ENCODE peak calls at places on chromosome 1, in five cellular contexts. B, U, K, Q and G are unnamed samples. For H3K4me1, the result is how much of the 10 kb centered on the place peaks cover.

GRCh38 chr1:31855038-31855845 is 39.4 kb upstream of the SPOCD1 start:
- DNase-seq in U (no peak), B (no peak), K (peak), Q (no peak), G (no peak)

GRCh38 chr1:53294557-53294956 is 33.3 kb downstream of the LRP8 start:
- DNase-seq in K (no peak), Q (no peak), B (no peak), U (no peak), G (no peak)

GRCh38 chr1:175162955-175163354 is 29.6 kb downstream of the KIAA0040 start:
- DNase-seq in K (no peak), B (no peak), Q (no peak), U (peak), G (no peak)

GRCh38 chr1:16245476-16246196 is 8.7 kb upstream of the CPLANE2 start:
- DNase-seq in B (no peak), U (no peak), K (no peak), Q (no peak), G (no peak)

GRCh38 chr1:118461154-118461553 is 276.1 kb upstream of the SPAG17 start:
- DNase-seq in U (no peak), B (no peak), K (no peak), Q (no peak), G (no peak)

GRCh38 chr1:238329671-238330070 is 438.9 kb upstream of the ZP4 start:
- DNase-seq in B (no peak), K (no peak), U (no peak), Q (no peak), G (no peak)

GRCh38 chr1:27332536-27333281 is 9.1 kb upstream of the SYTL1 start:
- DNase-seq in K (peak), B (peak), U (peak), Q (no peak), G (peak)

GRCh38 chr1:171702598-171702997 is 39.3 kb downstream of the VAMP4 start:
- DNase-seq in B (no peak), K (no peak), U (no peak), Q (no peak), G (no peak)

GRCh38 chr1:109609881-109610280 is 9.5 kb downstream of the GNAT2 start:
- DNase-seq in Q (no peak), B (no peak), K (no peak), U (no peak), G (no peak)

GRCh38 chr1:30492451-30492850 is 230.9 kb downstream of the MATN1 start:
- DNase-seq in K (no peak), U (no peak), Q (no peak), B (no peak), G (no peak)

GRCh38 chr1:97903626-97904025 is 17.2 kb downstream of the DPYD start:
- DNase-seq in K (no peak), B (no peak), Q (no peak), U (peak), G (no peak)

GRCh38 chr1:4603317-4604110 is 50.9 kb upstream of the AJAP1 start:
- DNase-seq in U (no peak), Q (peak), B (no peak), K (peak), G (no peak)

GRCh38 chr1:152049291-152050073 is 12.7 kb upstream of the S100A11 start:
- DNase-seq in U (no peak), B (no peak), K (no peak), Q (no peak), G (no peak)

GRCh38 chr1:91731815-91732214 is 154.1 kb downstream of the TGFBR3 start:
- DNase-seq in U (peak), K (no peak), B (no peak), Q (no peak), G (no peak)

GRCh38 chr1:232553050-232553754 is 76.7 kb downstream of the SIPA1L2 start:
- DNase-seq in B (peak), K (peak), Q (no peak), U (peak), G (peak)

GRCh38 chr1:30137001-30137400 is 586.4 kb downstream of the MATN1 start:
- DNase-seq in Q (no peak), B (no peak), K (no peak), U (no peak), G (no peak)

GRCh38 chr1:194829492-194829891 is 1643.1 kb upstream of the B3GALT2 start:
- DNase-seq in U (no peak), Q (no peak), K (no peak), B (no peak), G (no peak)

GRCh38 chr1:225889743-225890142 is 797 bp upstream of the LEFTY1 start:
- DNase-seq in K (no peak), B (no peak), Q (no peak), U (no peak), G (no peak)

GRCh38 chr1:975896-976683 is 5.8 kb downstream of the PERM1 start:
- DNase-seq in Q (peak), U (no peak), B (peak), K (no peak), G (peak)

GRCh38 chr1:153629343-153629665 is 1.1 kb downstream of the S100A1 start:
- DNase-seq in K (no peak), Q (no peak), B (no peak), U (no peak), G (no peak)

GRCh38 chr1:171783816-171784530 is 2.5 kb downstream of the METTL13 start:
- DNase-seq in U (no peak), B (no peak), Q (no peak), K (no peak), G (no peak)

GRCh38 chr1:151953409-151954094 is 40.1 kb downstream of the S100A10 start:
- DNase-seq in Q (no peak), B (peak), K (no peak), U (no peak), G (no peak)

GRCh38 chr1:52867060-52867845 is 24.7 kb downstream of the ZYG11A start:
- DNase-seq in B (no peak), K (no peak), U (no peak), Q (no peak), G (no peak)

GRCh38 chr1:161905269-161905884 is 118.3 kb downstream of the OLFML2B start:
- DNase-seq in Q (no peak), U (peak), B (peak), K (no peak), G (peak)

GRCh38 chr1:185813401-185813979 is 79.3 kb downstream of the HMCN1 start:
- DNase-seq in Q (no peak), B (peak), K (no peak), U (peak), G (no peak)

GRCh38 chr1:183567584-183567983 is 22.7 kb downstream of the NCF2 start:
- DNase-seq in B (peak), U (no peak), Q (no peak), K (no peak), G (peak)

GRCh38 chr1:100544791-100545190 is 6.9 kb downstream of the GPR88 start:
- DNase-seq in K (no peak), Q (no peak), B (no peak), U (no peak), G (no peak)

GRCh38 chr1:33119532-33120217 is 38.7 kb downstream of the AZIN2 start:
- DNase-seq in B (no peak), Q (no peak), U (no peak), K (no peak), G (no peak)

GRCh38 chr1:89945852-89946476 is 48.9 kb upstream of the ZNF326 start:
- DNase-seq in Q (no peak), U (no peak), K (no peak), B (no peak), G (no peak)

GRCh38 chr1:94908190-94908589 is 18.7 kb downstream of the CNN3 start:
- DNase-seq in K (no peak), Q (no peak), B (no peak), U (no peak), G (no peak)

GRCh38 chr1:247373721-247374141 is 42.1 kb upstream of the ZNF496 start:
- DNase-seq in B (peak), Q (no peak), K (peak), U (peak), G (peak)

GRCh38 chr1:11982010-11982392 is 1.8 kb downstream of the MFN2 start:
- DNase-seq in B (no peak), K (no peak), Q (no peak), U (peak), G (no peak)

GRCh38 chr1:14479865-14480264 is 118.6 kb upstream of the KAZN start:
- DNase-seq in Q (no peak), B (no peak), K (no peak), U (no peak), G (no peak)

GRCh38 chr1:46211051-46211450 is 7.9 kb downstream of the LURAP1 start:
- DNase-seq in K (no peak), B (no peak), U (peak), Q (no peak), G (no peak)

GRCh38 chr1:241408170-241408569 is 51.2 kb upstream of the RGS7 start:
- DNase-seq in K (no peak), B (no peak), U (peak), Q (no peak), G (no peak)

GRCh38 chr1:225318706-225319575 is 108.9 kb downstream of the LBR start:
- DNase-seq in B (peak), U (peak), Q (no peak), K (no peak), G (peak)

GRCh38 chr1:15272782-15273127 is 25.7 kb downstream of the FHAD1 start:
- DNase-seq in K (no peak), U (no peak), Q (no peak), B (no peak), G (no peak)

GRCh38 chr1:184143449-184143848 is 91.9 kb downstream of the TSEN15 start:
- DNase-seq in U (no peak), Q (no peak), K (no peak), B (no peak), G (no peak)

GRCh38 chr1:59061876-59062275 is 235.0 kb upstream of the FGGY start:
- DNase-seq in Q (no peak), K (peak), B (peak), U (peak), G (no peak)

GRCh38 chr1:180365039-180365438 is 135.0 kb downstream of the LHX4 start:
- DNase-seq in Q (no peak), B (no peak), K (no peak), U (no peak), G (no peak)
- TF ChIP-seq CTCF in Q (no peak), B (no peak), K (no peak), U (no peak), G (no peak)

DNA sequence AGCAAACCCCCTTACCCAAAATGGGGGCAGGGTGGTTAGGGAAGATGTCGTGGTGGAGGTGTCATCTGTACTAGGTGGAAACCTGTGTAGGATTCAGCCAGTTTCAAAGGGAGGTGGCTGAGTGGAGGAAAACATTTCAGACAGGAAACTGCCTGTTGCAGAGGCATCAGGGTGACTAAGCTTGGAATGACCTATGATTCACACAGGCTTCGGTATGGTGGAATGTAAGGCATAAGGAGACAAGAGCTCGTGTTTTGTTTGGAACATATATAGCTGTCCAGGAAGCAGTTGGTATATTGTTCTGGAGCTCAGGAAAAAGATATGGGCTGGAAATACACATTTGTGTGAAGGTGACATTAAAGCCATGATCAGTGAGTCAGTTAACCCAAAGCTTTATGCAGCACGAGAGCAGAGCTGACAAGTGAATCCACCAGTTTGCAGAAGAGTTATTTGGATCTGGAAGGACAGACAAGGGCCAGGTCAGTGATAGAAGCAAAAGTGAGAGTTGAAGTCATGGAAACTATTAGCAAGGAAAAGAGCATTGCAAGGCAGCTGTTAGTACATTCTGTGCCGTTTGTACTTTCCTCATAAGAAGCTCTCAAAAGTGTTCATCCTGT is 12.2 kb downstream of the UTP25 start:
- DNase-seq in U (peak), B (no peak), K (no peak), Q (no peak), G (no peak)
- TF ChIP-seq POLR2AphosphoS5 in U (peak), B (no peak), K (no peak), Q (no peak), G (peak)

DNA sequence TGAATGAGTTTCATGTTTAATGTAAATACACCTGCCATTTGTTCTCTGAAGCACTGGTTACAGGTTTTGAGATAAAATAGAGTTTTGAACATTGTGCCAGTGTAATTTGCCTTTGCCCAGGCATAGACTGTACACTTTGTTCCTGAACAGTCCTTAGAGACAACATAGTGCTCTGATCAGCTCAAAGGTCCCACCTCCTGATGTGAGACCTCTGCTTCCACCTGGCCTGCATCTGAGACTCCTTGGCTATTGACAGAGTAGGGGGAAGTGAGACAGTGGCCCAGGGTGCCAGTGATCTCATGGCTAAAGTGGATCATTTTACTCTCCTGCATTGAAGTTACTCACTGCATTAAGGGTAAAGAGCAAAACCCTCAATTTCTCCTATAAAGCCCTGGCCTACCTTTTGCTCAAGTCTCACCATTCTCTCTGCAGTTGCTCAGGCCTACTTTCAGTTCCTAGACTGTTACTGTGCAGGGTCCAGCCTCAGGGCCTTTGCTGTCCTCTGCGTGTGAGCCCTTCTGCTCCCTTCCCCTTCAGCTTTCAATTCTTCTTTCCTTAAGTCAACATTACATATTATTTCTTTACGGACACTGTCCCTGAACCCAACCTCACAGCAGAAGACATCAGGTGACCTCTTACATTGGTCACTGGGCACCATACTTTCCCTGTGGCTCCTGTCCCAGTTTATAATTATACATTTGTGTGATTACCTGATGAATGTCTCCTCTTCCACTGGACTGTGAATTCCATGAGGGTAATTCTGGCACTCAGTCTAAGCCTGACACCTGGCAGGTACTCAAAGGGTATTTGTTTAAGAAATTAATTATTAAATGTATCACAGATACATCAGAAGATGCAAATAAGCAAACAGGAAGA is 142.9 kb downstream of the ROR1 start:
- DNase-seq in U (no peak), B (no peak), K (no peak), Q (no peak), G (peak)
- H3K4me1 ChIP-seq in U (under half), B (under half), K (half or more), Q (under half), G (half or more)

GRCh38 chr1:230979389-230979716 is 459 bp downstream of the ARV1 start:
- DNase-seq in U (no peak), Q (no peak), B (no peak), K (no peak), G (no peak)

GRCh38 chr1:230976360-230976759 is 2.3 kb downstream of the TTC13 start:
- DNase-seq in U (no peak), B (no peak), K (no peak), Q (no peak), G (no peak)

GRCh38 chr1:230976825-230977747 is 1.6 kb downstream of the TTC13 start:
- DNase-seq in Q (no peak), K (no peak), U (peak), B (no peak), G (no peak)

GRCh38 chr1:230978491-230979388 is at the start of the genes ARV1 and TTC13:
- DNase-seq in K (peak), B (peak), U (peak), Q (peak), G (peak)

DNA sequence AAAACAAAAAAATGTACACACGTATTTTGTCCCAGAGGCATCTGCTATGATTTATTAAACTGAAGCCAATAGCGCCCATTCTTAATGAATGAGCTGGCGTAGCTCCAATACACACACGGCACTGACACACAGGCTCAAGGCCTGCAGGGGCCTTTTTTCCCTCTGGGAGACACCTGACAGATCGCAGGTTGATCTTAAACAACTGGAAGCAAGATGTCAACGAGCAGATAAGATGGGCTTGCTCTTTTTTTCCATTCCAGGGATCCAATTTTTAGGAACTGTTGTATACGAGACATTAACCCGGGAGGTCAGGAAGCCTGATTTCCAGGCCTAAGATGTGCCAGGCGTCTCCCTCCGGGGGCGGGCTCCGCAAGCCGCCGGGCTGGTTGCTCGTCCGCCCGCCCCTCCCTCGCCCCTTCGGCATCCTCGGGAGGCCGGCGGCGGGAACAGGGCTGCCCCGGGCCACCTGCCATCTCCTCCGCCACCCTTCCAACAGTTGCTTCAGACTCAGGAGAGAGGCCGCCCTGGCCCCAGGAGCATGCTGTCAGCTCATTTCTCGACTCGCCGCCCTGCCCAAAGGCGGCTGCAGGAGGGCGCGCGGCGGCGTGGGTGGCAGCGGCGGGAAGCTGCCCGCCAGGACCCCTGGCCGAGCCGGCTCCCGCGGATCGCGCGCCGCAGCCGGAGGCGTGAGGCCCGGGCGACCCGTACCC is 725 bp downstream of the TTC13 start:
- DNase-seq in U (no peak), Q (no peak), B (peak), K (no peak), G (peak)
- TF ChIP-seq CTCF in U (no peak), Q (no peak), B (no peak), K (no peak), G (no peak)

DNA sequence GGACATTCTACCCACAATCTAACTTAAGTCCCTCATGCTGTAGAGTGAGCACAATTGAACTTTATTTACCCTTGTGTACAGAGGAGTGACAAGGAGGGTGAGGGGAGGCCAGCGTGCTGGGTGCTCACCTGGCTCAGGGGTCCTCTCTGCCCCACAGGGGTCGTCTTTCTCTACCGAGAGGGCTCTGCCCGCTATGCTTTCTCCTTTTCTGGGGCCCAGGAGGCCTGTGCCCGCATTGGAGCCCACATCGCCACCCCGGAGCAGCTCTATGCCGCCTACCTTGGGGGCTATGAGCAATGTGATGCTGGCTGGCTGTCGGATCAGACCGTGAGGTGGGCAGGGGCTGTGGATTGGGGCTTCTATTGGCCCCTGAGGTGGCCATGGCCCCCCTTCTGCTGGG is 5.4 kb downstream of the BCAN start:
- DNase-seq in Q (no peak), K (no peak), U (no peak), B (no peak), G (no peak)
- TF ChIP-seq POLR2AphosphoS5 in Q (no peak), K (no peak), U (no peak), B (no peak), G (no peak)

DNA sequence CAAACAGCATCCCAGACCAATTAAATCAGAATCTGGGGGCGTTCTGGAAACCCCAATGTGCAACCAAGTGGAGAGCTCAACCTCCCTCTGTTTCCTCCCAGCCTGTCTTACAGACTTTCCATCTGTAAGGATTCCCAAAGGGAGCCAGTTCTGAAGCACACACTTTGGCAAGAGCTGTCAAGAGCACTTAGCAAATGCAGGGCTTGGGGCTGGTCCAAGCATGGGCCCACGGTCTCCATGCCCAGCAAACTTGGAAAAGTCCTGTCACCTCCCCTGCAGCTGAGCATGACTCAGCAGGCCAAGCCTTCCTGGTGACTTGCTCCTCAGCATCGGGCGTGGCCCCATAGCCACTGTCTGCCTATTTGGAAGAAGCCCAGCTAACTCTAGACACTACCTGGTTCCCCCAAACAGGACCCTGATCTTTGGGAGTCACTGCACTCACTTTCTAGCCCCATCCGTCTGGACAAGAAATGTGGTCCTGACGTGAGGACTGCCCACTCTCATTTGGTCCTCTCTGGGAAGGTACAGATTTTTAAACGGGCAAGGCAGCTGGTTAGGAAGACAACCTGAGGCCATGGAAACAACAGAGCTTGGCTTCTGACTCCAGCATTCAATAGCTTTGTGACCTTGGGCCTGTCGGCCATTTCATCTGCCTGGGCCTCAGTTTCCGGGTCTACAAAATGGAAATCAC is 16.9 kb downstream of the SLC2A1 start:
- DNase-seq in Q (peak), U (peak), B (peak), K (peak), G (peak)
- H3K4me1 ChIP-seq in Q (under half), U (under half), B (half or more), K (half or more), G (half or more)